ENCODE peak calls at places on chromosomes 5 and 9, in four cellular contexts. G, M, B and N are unnamed samples.

GRCh38 chr9:109264865-109265532 is 55.9 kb downstream of the EPB41L4B start:
- DNase-seq in G (no peak), B (no peak), M (no peak), N (no peak)

GRCh38 chr5:93583525-93583798 is 440 bp downstream of the NR2F1 start:
- DNase-seq in B (no peak), G (no peak), M (no peak), N (no peak)

GRCh38 chr5:181056431-181056830 is 16.4 kb downstream of the BTNL9 start:
- DNase-seq in B (no peak), M (no peak), G (no peak), N (no peak)

GRCh38 chr5:98042521-98042920 is 730.9 kb upstream of the RGMB start:
- DNase-seq in M (no peak), G (no peak), B (no peak), N (no peak)

GRCh38 chr5:149297340-149298023 is 25.8 kb downstream of the AFAP1L1 start:
- DNase-seq in M (no peak), B (no peak), G (no peak), N (no peak)

GRCh38 chr9:71783120-71783523 is 14.8 kb upstream of the CEMIP2 start:
- DNase-seq in G (no peak), B (peak; percentile 15), M (peak; percentile 45), N (no peak)

GRCh38 chr9:20373263-20373662 is 249.0 kb downstream of the MLLT3 start:
- DNase-seq in G (no peak), B (no peak), M (no peak), N (no peak)

GRCh38 chr9:34521406-34522045 is 1.3 kb downstream of the ENHO start:
- DNase-seq in M (no peak), B (no peak), G (no peak), N (no peak)

GRCh38 chr5:74149395-74149794 is 491.1 kb downstream of the ENC1 start:
- DNase-seq in M (no peak), G (no peak), B (no peak), N (no peak)

GRCh38 chr5:127419007-127419406 is 98.4 kb upstream of the PRRC1 start:
- DNase-seq in G (no peak), M (no peak), B (no peak), N (no peak)

GRCh38 chr9:20479419-20480155 is 142.7 kb downstream of the MLLT3 start:
- DNase-seq in M (no peak), B (no peak), G (no peak), N (no peak)

GRCh38 chr5:83957188-83957587 is 236.5 kb upstream of the HAPLN1 start:
- DNase-seq in B (no peak), M (no peak), G (no peak), N (no peak)

GRCh38 chr5:169804861-169805260 is 167.8 kb downstream of the DOCK2 start:
- DNase-seq in G (no peak), B (no peak), M (no peak), N (no peak)

GRCh38 chr5:36659406-36659805 is 53.0 kb downstream of the SLC1A3 start:
- DNase-seq in G (no peak), M (no peak), B (no peak), N (no peak)

GRCh38 chr9:71647094-71647591 is 121.2 kb downstream of the CEMIP2 start:
- DNase-seq in G (no peak), B (peak; percentile 61), M (no peak), N (no peak)

GRCh38 chr5:78964889-78965288 is 20.2 kb downstream of the ARSB start:
- DNase-seq in B (no peak), M (peak; percentile 69), G (no peak), N (peak; percentile 32)

GRCh38 chr5:65961644-65962043 is 35.3 kb downstream of the ERBIN start:
- DNase-seq in B (peak; percentile 45), M (no peak), G (no peak), N (no peak)

GRCh38 chr9:130192600-130192999 is 20.4 kb downstream of the NCS1 start:
- DNase-seq in B (no peak), M (no peak), G (no peak), N (no peak)

GRCh38 chr5:149675467-149676201 is 54.5 kb upstream of the PPARGC1B start:
- DNase-seq in B (no peak), M (no peak), G (no peak), N (no peak)

GRCh38 chr5:133861161-133861737 is 107.2 kb downstream of the C5orf15 start:
- DNase-seq in G (no peak), B (no peak), M (no peak), N (no peak)

GRCh38 chr5:33032161-33033085 is 321.3 kb downstream of the NPR3 start:
- DNase-seq in B (no peak), G (no peak), M (no peak), N (no peak)

GRCh38 chr5:69007726-69008368 is 86.0 kb upstream of the SLC30A5 start:
- DNase-seq in G (peak; percentile 91), B (peak; percentile 67), M (peak; percentile 38), N (peak; percentile 70)

GRCh38 chr5:52895070-52895469 is 94.1 kb upstream of the ITGA2 start:
- DNase-seq in G (no peak), M (no peak), B (no peak), N (no peak)

GRCh38 chr5:52897238-52897614 is 91.9 kb upstream of the ITGA2 start:
- DNase-seq in B (no peak), G (no peak), M (no peak), N (no peak)

GRCh38 chr5:52894451-52894850 is 94.7 kb upstream of the ITGA2 start:
- DNase-seq in M (no peak), B (no peak), G (no peak), N (no peak)

GRCh38 chr5:52896524-52897237 is 92.5 kb upstream of the ITGA2 start:
- DNase-seq in B (no peak), G (no peak), M (no peak), N (no peak)

DNA sequence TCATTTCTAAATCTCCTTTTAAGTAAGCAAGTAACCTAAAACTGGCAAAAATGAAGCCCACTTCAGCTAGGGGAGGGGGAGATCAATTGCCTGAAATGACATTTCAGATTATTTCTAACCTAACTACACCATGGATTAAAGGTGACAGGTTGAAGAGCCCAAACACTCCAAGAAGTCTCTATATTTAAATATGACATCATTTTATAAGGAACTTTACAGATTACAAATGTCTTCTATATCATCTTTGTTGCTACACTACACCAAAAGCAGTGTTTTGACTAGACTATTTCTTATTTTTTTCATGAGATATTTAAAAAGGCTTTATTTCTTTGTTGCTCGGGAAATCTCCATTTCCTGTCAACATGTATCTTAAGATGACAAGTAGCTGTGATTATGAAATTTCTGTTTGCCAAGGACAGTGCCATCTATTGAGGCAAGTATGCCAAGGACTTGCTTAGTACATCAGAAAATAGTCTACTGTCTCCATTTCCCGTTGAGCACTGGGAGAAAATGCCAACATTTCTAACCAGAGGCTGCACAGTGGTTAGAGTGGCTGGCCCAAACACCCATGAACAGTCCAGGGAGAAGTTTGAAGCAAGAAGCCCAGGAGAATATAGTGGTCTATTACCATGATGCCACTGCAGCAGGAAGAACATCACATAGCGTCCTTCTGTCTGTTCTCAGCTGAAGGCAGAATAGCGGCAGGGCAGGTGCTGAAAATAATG is 93.4 kb upstream of the ITGA2 start:
- DNase-seq in M (no peak), G (no peak), B (no peak), N (no peak)
- TF ChIP-seq ELF4 in M (no peak), G (no peak), B (no peak), N (no peak)

GRCh38 chr5:1110930-1111726 is 735 bp downstream of the SLC12A7 start:
- DNase-seq in B (peak; percentile 42), G (no peak), M (no peak), N (peak; percentile 49)
- TF ChIP-seq ELF4 in B (peak; percentile 25), G (no peak), M (no peak), N (no peak)

GRCh38 chr5:1763548-1763911 is 36.1 kb downstream of the MRPL36 start:
- DNase-seq in B (peak; percentile 78), G (peak; percentile 70), M (peak; percentile 43), N (peak; percentile 51)

GRCh38 chr5:1764606-1764960 is 35.1 kb downstream of the MRPL36 start:
- DNase-seq in M (no peak), G (no peak), B (no peak), N (no peak)

GRCh38 chr5:1763960-1764605 is 35.6 kb downstream of the MRPL36 start:
- DNase-seq in M (no peak), B (no peak), G (no peak), N (no peak)

GRCh38 chr5:1762121-1762877 is 37.3 kb downstream of the MRPL36 start:
- DNase-seq in M (no peak), B (no peak), G (no peak), N (no peak)

DNA sequence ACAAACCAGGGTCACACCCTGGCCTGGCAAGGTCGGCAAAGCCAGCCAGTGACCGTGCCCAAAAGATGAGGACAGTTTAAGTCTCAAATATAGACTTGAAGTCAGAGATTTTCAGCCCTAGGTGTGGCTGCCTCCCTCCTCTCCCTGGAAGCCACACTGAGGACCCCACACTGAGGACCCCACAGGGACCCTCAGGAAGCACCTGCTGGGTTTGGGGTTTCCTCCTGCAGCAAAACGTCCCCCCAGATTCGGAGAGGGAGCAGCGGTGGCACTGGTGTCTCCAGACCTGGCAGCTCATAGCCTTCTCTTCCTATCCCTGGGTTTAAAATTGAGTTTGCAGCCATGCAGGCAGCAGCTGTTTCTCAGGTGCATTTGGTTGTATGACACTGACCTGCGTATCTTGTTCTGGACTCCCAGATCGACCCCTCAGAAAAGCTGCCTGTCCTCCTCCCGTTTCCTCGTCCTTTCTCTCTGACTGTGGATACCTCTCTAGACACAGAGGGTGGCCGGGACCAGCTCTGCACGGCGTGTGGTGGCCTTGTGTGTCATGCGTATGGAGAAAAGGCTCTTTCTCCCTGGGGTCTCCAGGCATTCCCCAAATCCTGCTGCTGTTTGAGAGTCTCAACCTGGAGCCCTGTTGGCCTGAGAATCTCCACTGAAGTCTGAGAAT is 36.6 kb downstream of the MRPL36 start:
- DNase-seq in G (no peak), M (no peak), B (no peak), N (no peak)
- TF ChIP-seq ELF4 in G (no peak), M (no peak), B (no peak), N (no peak)

GRCh38 chr5:88515881-88516819 is 247.5 kb upstream of the TMEM161B start:
- DNase-seq in B (no peak), M (no peak), G (no peak), N (peak; percentile 37)
- TF ChIP-seq ELF4 in B (no peak), M (no peak), G (no peak), N (no peak)

DNA sequence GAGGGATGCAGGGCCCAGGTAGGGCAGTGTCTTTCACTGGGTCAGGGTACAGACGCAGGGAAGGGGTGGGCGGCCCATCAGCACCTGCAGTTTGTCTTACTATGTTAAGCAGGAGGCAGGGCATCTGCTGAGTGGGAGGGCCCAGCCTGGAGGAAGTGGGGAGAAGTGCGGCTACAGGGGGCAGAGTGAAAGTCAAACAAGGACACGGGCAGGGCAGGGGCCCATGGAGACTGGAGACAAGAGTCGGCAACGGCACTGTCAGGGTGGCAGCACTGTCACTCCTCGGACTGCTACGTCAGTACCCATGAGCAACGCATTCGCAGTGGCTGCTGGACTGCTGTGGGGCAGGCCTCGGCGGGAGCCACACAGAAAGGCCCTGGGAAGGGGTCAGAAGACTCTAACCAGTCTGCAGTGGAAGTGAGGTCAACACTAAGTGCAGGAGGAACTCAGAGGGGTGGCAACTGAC is 19.7 kb downstream of the CAMSAP1 start:
- DNase-seq in G (peak; percentile 63), B (no peak), M (no peak), N (no peak)
- TF ChIP-seq ELF4 in G (no peak), B (no peak), M (no peak), N (no peak)